ENCODE peak calls at places on chromosomes 2 and 18, in nine cellular contexts. O, F, Y, A, S, J, N, L and E are unnamed samples.

GRCh38 chr2:239145106-239145505 is 255.7 kb downstream of the HDAC4 start:
- DNase-seq in O (no peak), F (no peak), Y (no peak), A (no peak), S (no peak), J (no peak), N (no peak), L (peak; percentile 35), E (no peak)

GRCh38 chr18:68791801-68792200 is 6.1 kb upstream of the CCDC102B start:
- DNase-seq in O (no peak), F (no peak), Y (no peak), A (no peak), S (no peak), J (no peak), N (peak; percentile 17), L (no peak), E (no peak)

GRCh38 chr2:2000018-2000733 is 255.9 kb upstream of the PXDN start:
- DNase-seq in O (no peak), F (no peak), Y (no peak), A (no peak), S (no peak), J (no peak), N (no peak), L (no peak), E (no peak)

GRCh38 chr2:18154812-18155211 is 276.3 kb downstream of the KCNS3 start:
- DNase-seq in O (no peak), F (no peak), Y (no peak), A (no peak), S (no peak), J (no peak), N (no peak), L (no peak), E (no peak)

GRCh38 chr2:40240067-40240466 is 211.8 kb downstream of the SLC8A1 start:
- DNase-seq in O (no peak), F (peak; percentile 59), Y (peak; percentile 40), A (no peak), S (no peak), J (peak; percentile 93), N (peak; percentile 97), L (peak; percentile 42), E (no peak)

GRCh38 chr2:128786800-128787478 is 468.3 kb upstream of the HS6ST1 start:
- DNase-seq in O (no peak), F (no peak), Y (no peak), A (no peak), S (no peak), J (no peak), N (peak; percentile 27), L (no peak), E (no peak)

GRCh38 chr18:45806226-45806625 is 19.2 kb upstream of the SIGLEC15 start:
- DNase-seq in O (peak; percentile 67), F (no peak), Y (no peak), A (no peak), S (no peak), J (peak; percentile 42), N (peak; percentile 59), L (no peak), E (no peak)

GRCh38 chr2:109270758-109271305 is 141.8 kb downstream of the SH3RF3 start:
- DNase-seq in O (no peak), F (no peak), Y (peak; percentile 9), A (no peak), S (no peak), J (no peak), N (no peak), L (no peak), E (no peak)

GRCh38 chr18:63869374-63869773 is 18.1 kb upstream of the SERPINB2 start:
- DNase-seq in O (no peak), F (no peak), Y (no peak), A (no peak), S (no peak), J (peak; percentile 98), N (peak; percentile 95), L (no peak), E (no peak)

GRCh38 chr18:616380-616995 is 19.7 kb downstream of the CLUL1 start:
- DNase-seq in O (peak; percentile 21), F (no peak), Y (peak; percentile 52), A (no peak), S (no peak), J (peak; percentile 55), N (peak; percentile 82), L (no peak), E (no peak)

GRCh38 chr18:75204978-75205759 is 3.8 kb downstream of the PTGR3 start:
- DNase-seq in O (no peak), F (no peak), Y (no peak), A (no peak), S (no peak), J (peak; percentile 41), N (no peak), L (peak; percentile 75), E (no peak)

GRCh38 chr2:157466764-157467163 is 22.9 kb upstream of the CYTIP start:
- DNase-seq in O (no peak), F (no peak), Y (no peak), A (peak; percentile 72), S (no peak), J (no peak), N (no peak), L (no peak), E (peak; percentile 69)

GRCh38 chr2:62293490-62294212 is 97.7 kb downstream of the B3GNT2 start:
- DNase-seq in O (no peak), F (peak; percentile 66), Y (peak; percentile 57), A (no peak), S (no peak), J (no peak), N (no peak), L (peak; percentile 94), E (no peak)

GRCh38 chr2:6728156-6728555 is 137.6 kb downstream of the CMPK2 start:
- DNase-seq in O (no peak), F (no peak), Y (no peak), A (no peak), S (no peak), J (no peak), N (no peak), L (no peak), E (no peak)

GRCh38 chr2:241564596-241565411 is 6.3 kb downstream of the BOK start:
- DNase-seq in O (no peak), F (no peak), Y (no peak), A (no peak), S (peak; percentile 55), J (no peak), N (peak; percentile 64), L (no peak), E (no peak)

GRCh38 chr2:205714058-205714776 is 31.9 kb downstream of the NRP2 start:
- DNase-seq in O (peak; percentile 49), F (no peak), Y (no peak), A (no peak), S (no peak), J (no peak), N (no peak), L (no peak), E (no peak)

GRCh38 chr2:187469538-187469937 is 21.5 kb upstream of the CALCRL start:
- DNase-seq in O (no peak), F (no peak), Y (no peak), A (no peak), S (no peak), J (no peak), N (no peak), L (no peak), E (no peak)